ENCODE peak calls at places on chromosome 7, in six cellular contexts. T, E, H, I, V and R are unnamed samples.
A peak's percentile ranks its signal among the peaks of the same experiment; 100 is the strongest.

GRCh38 chr7:80312139-80312661 is 177.6 kb downstream of the GNAI1 start:
- DNase-seq in T (peak; percentile 31), E (no peak), H (no peak), I (no peak), V (peak; percentile 71), R (no peak)

GRCh38 chr7:133253522-133253882 is 624 bp downstream of the EXOC4 start:
- DNase-seq in T (peak; percentile 37), E (peak; percentile 1), H (no peak), I (no peak), V (no peak), R (no peak)

GRCh38 chr7:12623223-12623622 is 52.7 kb downstream of the SCIN start:
- DNase-seq in T (no peak), E (no peak), H (no peak), I (no peak), V (no peak), R (no peak)

GRCh38 chr7:100829150-100829716 is 1.9 kb upstream of the EPHB4 start:
- DNase-seq in T (no peak), E (no peak), H (no peak), I (peak; percentile 70), V (no peak), R (no peak)

GRCh38 chr7:1078985-1079384 is 8.9 kb upstream of the GPER1 start:
- DNase-seq in T (no peak), E (no peak), H (no peak), I (no peak), V (no peak), R (no peak)

GRCh38 chr7:156222611-156223010 is 410.3 kb upstream of the SHH start:
- DNase-seq in T (no peak), E (no peak), H (no peak), I (no peak), V (no peak), R (no peak)

GRCh38 chr7:91291902-91292301 is 27.7 kb downstream of the FZD1 start:
- DNase-seq in T (no peak), E (no peak), H (no peak), I (no peak), V (no peak), R (no peak)

GRCh38 chr7:141754939-141755338 is 9.0 kb upstream of the TAS2R3 start:
- DNase-seq in T (peak; percentile 15), E (no peak), H (no peak), I (no peak), V (no peak), R (no peak)

GRCh38 chr7:133431134-133431711 is 178.3 kb downstream of the EXOC4 start:
- DNase-seq in T (no peak), E (no peak), H (no peak), I (no peak), V (no peak), R (no peak)

GRCh38 chr7:5677538-5678294 is 103.7 kb downstream of the RNF216 start:
- DNase-seq in T (peak; percentile 87), E (peak; percentile 23), H (peak; percentile 21), I (no peak), V (no peak), R (peak; percentile 18)

GRCh38 chr7:150800576-150801241 is at the start of gene TMEM176A:
- DNase-seq in T (no peak), E (no peak), H (no peak), I (no peak), V (no peak), R (peak; percentile 14)

GRCh38 chr7:112272921-112273561 is 66.5 kb downstream of the ZNF277 start:
- DNase-seq in T (no peak), E (no peak), H (no peak), I (peak; percentile 65), V (no peak), R (no peak)

GRCh38 chr7:140571537-140572122 is 69.0 kb downstream of the DENND2A start:
- DNase-seq in T (no peak), E (no peak), H (no peak), I (no peak), V (no peak), R (no peak)

GRCh38 chr7:43650457-43651052 is 67.6 kb downstream of the STK17A start:
- DNase-seq in T (no peak), E (no peak), H (no peak), I (no peak), V (no peak), R (no peak)

GRCh38 chr7:88132725-88133124 is 87.1 kb downstream of the SRI start:
- DNase-seq in T (no peak), E (no peak), H (no peak), I (no peak), V (no peak), R (no peak)

GRCh38 chr7:98996162-98996552 is 117.8 kb downstream of the TRRAP start:
- DNase-seq in T (no peak), E (no peak), H (no peak), I (no peak), V (no peak), R (no peak)

GRCh38 chr7:45162943-45163691 is 5.5 kb downstream of the RAMP3 start:
- DNase-seq in T (no peak), E (no peak), H (no peak), I (no peak), V (no peak), R (no peak)

GRCh38 chr7:1473864-1474512 is 14.7 kb upstream of the MICALL2 start:
- DNase-seq in T (peak; percentile 87), E (peak; percentile 88), H (peak; percentile 82), I (peak; percentile 93), V (no peak), R (peak; percentile 80)

GRCh38 chr7:26815452-26815851 is 48.9 kb downstream of the SKAP2 start:
- DNase-seq in T (peak; percentile 33), E (no peak), H (no peak), I (no peak), V (no peak), R (no peak)

GRCh38 chr7:135197906-135198655 is 13.2 kb downstream of the WDR91 start:
- DNase-seq in T (no peak), E (no peak), H (no peak), I (no peak), V (no peak), R (no peak)

GRCh38 chr7:21146642-21147423 is 281.1 kb upstream of the SP4 start:
- DNase-seq in T (no peak), E (no peak), H (no peak), I (no peak), V (no peak), R (no peak)

GRCh38 chr7:25954395-25954794 is 197.6 kb upstream of the NFE2L3 start:
- DNase-seq in T (no peak), E (no peak), H (no peak), I (no peak), V (no peak), R (no peak)

GRCh38 chr7:150897502-150898474 is 45.5 kb downstream of the AOC1 start:
- DNase-seq in T (no peak), E (no peak), H (no peak), I (no peak), V (no peak), R (no peak)

GRCh38 chr7:94314526-94314925 is 80.2 kb upstream of the COL1A2 start:
- DNase-seq in T (no peak), E (no peak), H (no peak), I (no peak), V (no peak), R (no peak)

GRCh38 chr7:143811-144453 is 48.4 kb upstream of the FAM20C start:
- DNase-seq in T (no peak), E (no peak), H (no peak), I (peak; percentile 60), V (no peak), R (no peak)

GRCh38 chr7:134031835-134032617 is 95.1 kb upstream of the LRGUK start:
- DNase-seq in T (no peak), E (no peak), H (no peak), I (no peak), V (no peak), R (no peak)

GRCh38 chr7:23472046-23472445 is 1.8 kb upstream of the IGF2BP3 start:
- DNase-seq in T (no peak), E (no peak), H (no peak), I (no peak), V (no peak), R (no peak)

GRCh38 chr7:2037301-2037804 is 195.4 kb downstream of the MAD1L1 start:
- DNase-seq in T (no peak), E (no peak), H (no peak), I (peak; percentile 36), V (no peak), R (no peak)

GRCh38 chr7:111126987-111127386 is 36.1 kb downstream of the LRRN3 start:
- DNase-seq in T (no peak), E (no peak), H (no peak), I (no peak), V (no peak), R (no peak)

GRCh38 chr7:119028736-119029135 is 804.2 kb downstream of the ANKRD7 start:
- DNase-seq in T (no peak), E (no peak), H (no peak), I (no peak), V (no peak), R (no peak)

GRCh38 chr7:30531286-30531685 is 26.7 kb upstream of the GGCT start:
- DNase-seq in T (no peak), E (no peak), H (no peak), I (no peak), V (no peak), R (no peak)

GRCh38 chr7:153399554-153399940 is 640.0 kb downstream of the ACTR3B start:
- DNase-seq in T (no peak), E (no peak), H (no peak), I (no peak), V (no peak), R (no peak)

GRCh38 chr7:157004050-157004838 is 6.2 kb downstream of the MNX1 start:
- DNase-seq in T (no peak), E (no peak), H (no peak), I (peak; percentile 54), V (no peak), R (no peak)

GRCh38 chr7:100444311-100445278 is 8.3 kb upstream of the PPP1R35 start:
- DNase-seq in T (no peak), E (no peak), H (no peak), I (peak; percentile 52), V (no peak), R (no peak)

GRCh38 chr7:146740039-146740438 is 623.4 kb downstream of the CNTNAP2 start:
- DNase-seq in T (no peak), E (no peak), H (no peak), I (no peak), V (no peak), R (no peak)